ENCODE peak calls at places on chromosomes 7 and 10, in six cellular contexts. W is foreskin fibroblast, C is fibroblast of lung, K is epithelial cell of esophagus, O is activated T-cell treated with anti-CD3 and anti-CD28 coated beads for 48 hours, P is NCI-H1436. Q is an unnamed sample.
A peak's percentile ranks its signal among the peaks of the same experiment; 100 is the strongest.

GRCh38 chr10:68235111-68235510 is 3.2 kb upstream of the ATOH7 start:
- DNase-seq in K (peak; percentile 79), W (no peak), C (no peak), O (no peak), P (no peak), Q (no peak)

GRCh38 chr7:82578430-82578829 is 134.9 kb upstream of the CACNA2D1 start:
- DNase-seq in W (no peak), O (no peak), C (peak; percentile 36), K (no peak), P (no peak), Q (no peak)

GRCh38 chr10:83214178-83214577 is 925.1 kb upstream of the GHITM start:
- DNase-seq in W (no peak), P (no peak), K (no peak), O (no peak), C (no peak), Q (no peak)

GRCh38 chr10:93113042-93113441 is 39.3 kb downstream of the CYP26A1 start:
- DNase-seq in C (no peak), W (no peak), K (no peak), O (no peak), P (no peak), Q (no peak)

GRCh38 chr10:119726291-119727261 is 726 bp downstream of the INPP5F start:
- DNase-seq in W (no peak), O (peak; percentile 35), C (no peak), P (no peak), K (no peak), Q (peak; percentile 44)

GRCh38 chr7:156722427-156722826 is 81.9 kb downstream of the RNF32 start:
- DNase-seq in P (no peak), C (peak; percentile 33), W (peak; percentile 52), O (no peak), K (peak; percentile 48), Q (no peak)

GRCh38 chr10:31954410-31955191 is 26.0 kb upstream of the ARHGAP12 start:
- DNase-seq in C (no peak), K (no peak), W (no peak), O (no peak), P (no peak), Q (no peak)

GRCh38 chr10:24310104-24310503 is 101.2 kb downstream of the KIAA1217 start:
- DNase-seq in C (no peak), O (no peak), K (peak; percentile 52), W (no peak), P (no peak), Q (no peak)

GRCh38 chr7:4931932-4932331 is 27.1 kb downstream of the MMD2 start:
- DNase-seq in K (no peak), P (peak; percentile 70), C (no peak), W (no peak), O (no peak), Q (no peak)

GRCh38 chr7:44244282-44244681 is 43.5 kb downstream of the YKT6 start:
- DNase-seq in P (no peak), O (peak; percentile 28), K (no peak), W (no peak), C (no peak), Q (no peak)

GRCh38 chr7:128381161-128381821 is 19.8 kb upstream of the PRRT4 start:
- DNase-seq in O (peak; percentile 43), K (peak; percentile 86), W (no peak), P (no peak), C (no peak), Q (peak; percentile 25)

GRCh38 chr10:132521041-132521465 is 16.5 kb upstream of the INPP5A start:
- DNase-seq in W (no peak), C (no peak), P (no peak), K (no peak), O (no peak), Q (no peak)

GRCh38 chr10:102633282-102633681 is 11.0 kb upstream of the TRIM8 start:
- DNase-seq in K (peak; percentile 36), O (peak; percentile 16), C (peak; percentile 57), W (peak; percentile 79), P (no peak), Q (no peak)

GRCh38 chr7:44128721-44129582 is 5.6 kb upstream of the POLD2 start:
- DNase-seq in K (no peak), C (no peak), O (no peak), P (no peak), W (no peak), Q (no peak)

GRCh38 chr7:57425969-57426628 is 23.9 kb upstream of the ZNF716 start:
- DNase-seq in C (no peak), K (no peak), W (no peak), O (no peak), P (no peak), Q (no peak)

GRCh38 chr10:42975005-42975493 is 101.8 kb upstream of the RET start:
- DNase-seq in W (no peak), C (no peak), K (no peak), P (no peak), O (no peak), Q (no peak)

GRCh38 chr7:129168219-129168991 is 20.0 kb upstream of the SMO start:
- DNase-seq in P (no peak), O (no peak), K (peak; percentile 34), C (no peak), W (no peak), Q (no peak)

GRCh38 chr10:99365311-99365710 is 36.2 kb downstream of the CNNM1 start:
- DNase-seq in C (no peak), K (no peak), P (no peak), W (no peak), O (no peak), Q (no peak)

GRCh38 chr10:11881477-11882417 is 58.6 kb downstream of the PROSER2 start:
- DNase-seq in K (peak; percentile 93), P (no peak), C (no peak), O (no peak), W (peak; percentile 8), Q (no peak)

GRCh38 chr10:114519306-114519669 is 115.0 kb upstream of the AFAP1L2 start:
- DNase-seq in C (peak; percentile 26), K (peak; percentile 99), O (no peak), W (no peak), P (no peak), Q (no peak)

GRCh38 chr10:77504870-77505257 is 132.7 kb downstream of the KCNMA1 start:
- DNase-seq in O (no peak), P (no peak), C (no peak), W (peak; percentile 58), K (peak; percentile 93), Q (no peak)

GRCh38 chr10:339038-339391 is 203.8 kb downstream of the ZMYND11 start:
- DNase-seq in O (no peak), W (no peak), P (no peak), C (no peak), K (peak; percentile 74), Q (no peak)

GRCh38 chr7:66100408-66101050 is 14.1 kb upstream of the CRCP start:
- DNase-seq in C (no peak), P (no peak), W (no peak), O (no peak), K (no peak), Q (no peak)

GRCh38 chr7:877312-878232 is 1.2 kb downstream of the GET4 start:
- DNase-seq in P (peak; percentile 6), W (no peak), O (no peak), K (peak; percentile 18), C (no peak), Q (no peak)

GRCh38 chr7:129781856-129782256 is 170.3 kb downstream of the NRF1 start:
- DNase-seq in K (no peak), C (no peak), O (no peak), W (no peak), P (no peak), Q (no peak)

GRCh38 chr7:35725280-35725680 is 30.3 kb upstream of the HERPUD2 start:
- DNase-seq in C (no peak), O (peak; percentile 43), K (no peak), W (no peak), P (no peak), Q (peak; percentile 63)

GRCh38 chr10:104127411-104127810 is 5.4 kb downstream of the SFR1 start:
- DNase-seq in C (no peak), W (no peak), P (peak; percentile 13), O (no peak), K (no peak), Q (no peak)

GRCh38 chr10:103786020-103786419 is 69.4 kb downstream of the SH3PXD2A start:
- DNase-seq in P (no peak), O (no peak), W (no peak), C (no peak), K (no peak), Q (no peak)

GRCh38 chr10:115657161-115657850 is 564.1 kb downstream of the ATRNL1 start:
- DNase-seq in K (no peak), O (no peak), P (no peak), W (peak; percentile 28), C (peak; percentile 4), Q (no peak)

GRCh38 chr7:99386584-99387238 is 12.2 kb downstream of the ARPC1B start:
- DNase-seq in K (no peak), O (no peak), W (peak; percentile 25), P (no peak), C (peak; percentile 51), Q (no peak)

GRCh38 chr10:126409821-126410220 is 21.5 kb upstream of the ADAM12 start:
- DNase-seq in O (no peak), W (no peak), K (no peak), P (no peak), C (no peak), Q (no peak)

GRCh38 chr7:40604601-40605438 is 470.0 kb downstream of the SUGCT start:
- DNase-seq in O (peak; percentile 15), W (no peak), C (peak; percentile 64), K (peak; percentile 55), P (no peak), Q (no peak)

GRCh38 chr7:64874562-64875250 is 28.4 kb upstream of the ZNF273 start:
- DNase-seq in O (no peak), C (no peak), W (no peak), P (peak; percentile 37), K (no peak), Q (no peak)

GRCh38 chr10:77410523-77410922 is 227.1 kb downstream of the KCNMA1 start:
- DNase-seq in W (no peak), K (no peak), O (no peak), P (no peak), C (no peak), Q (no peak)

Q was measured in T-helper 9 cell.